ENCODE peak calls at places on chromosomes 12 and 14, in four cellular contexts. E is stimulated activated CD4-positive, alpha-beta T cell treated with anti-CD3 and anti-CD28 coated beads, TNF-alpha, amount 100 ng/mL, for 4 hours; F is GDM1; P is fibroblast of pulmonary artery. L is an unnamed sample.

GRCh38 chr12:3107954-3108353 is 30.8 kb downstream of the TSPAN9 start:
- DNase-seq in P (no peak), E (no peak), F (no peak), L (peak)

GRCh38 chr12:49983892-49984291 is 11.1 kb downstream of the AQP6 start:
- DNase-seq in P (peak), E (no peak), F (no peak), L (peak)

GRCh38 chr12:116508145-116509121 is 50.7 kb upstream of the MAP1LC3B2 start:
- DNase-seq in E (peak), F (no peak), P (peak), L (peak)

GRCh38 chr12:49332891-49333371 is 4.1 kb downstream of the C1QL4 start:
- DNase-seq in E (no peak), F (no peak), P (no peak), L (no peak)

GRCh38 chr14:42110167-42110566 is 503.5 kb downstream of the LRFN5 start:
- DNase-seq in F (peak), E (no peak), P (peak), L (peak)

GRCh38 chr14:69767369-69767999 is 542 bp downstream of the SRSF5 start:
- DNase-seq in F (peak), P (peak), E (peak), L (peak)

GRCh38 chr14:20873370-20874177 is 17.6 kb upstream of the RNASE3 start:
- DNase-seq in E (peak), P (peak), F (peak), L (peak)

GRCh38 chr12:116213014-116213413 is 64.5 kb downstream of the MED13L start:
- DNase-seq in F (no peak), E (no peak), P (no peak), L (no peak)

GRCh38 chr12:109595321-109595902 is 21.8 kb downstream of the MVK start:
- DNase-seq in F (peak), E (no peak), P (no peak), L (no peak)

GRCh38 chr12:7114008-7114407 is 5.0 kb upstream of the C1RL start:
- DNase-seq in P (no peak), E (no peak), F (no peak), L (no peak)

GRCh38 chr14:62694075-62694474 is 351.2 kb downstream of the KCNH5 start:
- DNase-seq in F (no peak), P (peak), E (no peak), L (peak)

GRCh38 chr14:21191809-21192446 is 36.1 kb upstream of the OR5AU1 start:
- DNase-seq in P (peak), F (no peak), E (peak), L (peak)

GRCh38 chr12:28899951-28900350 is 249.1 kb upstream of the FAR2 start:
- DNase-seq in E (no peak), F (no peak), P (peak), L (peak)

GRCh38 chr14:36208690-36209278 is 32.3 kb upstream of the PTCSC3 start:
- DNase-seq in F (no peak), P (no peak), E (no peak), L (no peak)

GRCh38 chr12:51846911-51847829 is 1.3 kb downstream of the FIGNL2 start:
- DNase-seq in P (no peak), F (no peak), E (peak), L (no peak)

GRCh38 chr14:95497561-95498011 is 18.9 kb downstream of the SYNE3 start:
- DNase-seq in F (no peak), E (no peak), P (no peak), L (no peak)

GRCh38 chr14:79528843-79529405 is 682.4 kb downstream of the DIO2 start:
- DNase-seq in E (no peak), F (no peak), P (no peak), L (no peak)

GRCh38 chr14:21768116-21768874 is 94.7 kb upstream of the OR4E1 start:
- DNase-seq in E (no peak), P (peak), F (peak), L (peak)

GRCh38 chr14:52267501-52268190 is at the start of gene PTGDR:
- DNase-seq in F (no peak), P (peak), E (no peak), L (peak)

GRCh38 chr12:88417531-88417930 is 162.7 kb downstream of the KITLG start:
- DNase-seq in P (no peak), F (no peak), E (no peak), L (no peak)

GRCh38 chr14:99682809-99683618 is 1.1 kb upstream of the CYP46A1 start:
- DNase-seq in F (peak), P (peak), E (peak), L (peak)

GRCh38 chr12:102682698-102683289 is 202.4 kb upstream of the IGF1 start:
- DNase-seq in F (no peak), E (no peak), P (no peak), L (no peak)

GRCh38 chr12:203462-204260 is 10.3 kb downstream of the SLC6A12 start:
- DNase-seq in E (no peak), P (no peak), F (no peak), L (no peak)

GRCh38 chr12:128811806-128812205 is 12.0 kb downstream of the SLC15A4 start:
- DNase-seq in F (no peak), E (no peak), P (no peak), L (no peak)

GRCh38 chr14:20412876-20413784 is at the start of gene TEP1:
- DNase-seq in P (peak), F (peak), E (peak), L (peak)

GRCh38 chr12:57127101-57127709 is 1.1 kb upstream of the LRP1 start:
- DNase-seq in F (no peak), P (no peak), E (no peak), L (no peak)

GRCh38 chr12:21301-22189 is 45.0 kb upstream of the IQSEC3 start:
- DNase-seq in E (no peak), F (no peak), P (no peak), L (no peak)

L was measured in iris pigment epithelial cell.